ENCODE peak calls at places on chromosomes 11 and 22, in four cellular contexts. F is CD8-positive, alpha-beta T cell; Z is activated naive CD4-positive, alpha-beta T cell; T is stimulated activated CD4-positive, alpha-beta T cell treated with anti-CD3 and anti-CD28 coated beads, Interleukin-4, amount 100 ng/mL, for 1 hour. U is an unnamed sample.

GRCh38 chr11:22703561-22703960 is 37.1 kb downstream of the GAS2 start:
- DNase-seq in F (no peak), Z (no peak), T (no peak), U (no peak)

GRCh38 chr11:76978818-76979217 is 55.4 kb upstream of the B3GNT6 start:
- DNase-seq in F (no peak), Z (no peak), T (no peak), U (no peak)

GRCh38 chr11:24198458-24198857 is 298.4 kb upstream of the LUZP2 start:
- DNase-seq in F (no peak), Z (no peak), T (no peak), U (no peak)

GRCh38 chr22:22031183-22031560 is 48.6 kb upstream of the TOP3B start:
- DNase-seq in F (no peak), Z (no peak), T (no peak), U (peak)

GRCh38 chr11:99370557-99371200 is 349.9 kb downstream of the CNTN5 start:
- DNase-seq in F (no peak), Z (no peak), T (no peak), U (no peak)

GRCh38 chr11:66418168-66418985 is 2.5 kb upstream of the NPAS4 start:
- DNase-seq in F (peak), Z (peak), T (peak), U (peak)

GRCh38 chr11:103395612-103396011 is 286.4 kb downstream of the DYNC2H1 start:
- DNase-seq in F (no peak), Z (no peak), T (no peak), U (no peak)

GRCh38 chr11:60985991-60986915 is 14.8 kb downstream of the CD6 start:
- DNase-seq in F (peak), Z (peak), T (peak), U (peak)

GRCh38 chr11:29352273-29352672 is 664.6 kb downstream of the KCNA4 start:
- DNase-seq in F (no peak), Z (no peak), T (no peak), U (no peak)

GRCh38 chr11:17796154-17796553 is 61.6 kb downstream of the KCNC1 start:
- DNase-seq in F (no peak), Z (no peak), T (no peak), U (no peak)

GRCh38 chr11:35947437-35947836 is 3.6 kb downstream of the LDLRAD3 start:
- DNase-seq in F (no peak), Z (no peak), T (no peak), U (no peak)

GRCh38 chr11:69659591-69659990 is 15.6 kb downstream of the LTO1 start:
- DNase-seq in F (no peak), Z (no peak), T (no peak), U (no peak)

GRCh38 chr11:131157678-131158077 is 212.7 kb upstream of the NTM start:
- DNase-seq in F (no peak), Z (no peak), T (no peak), U (no peak)

GRCh38 chr22:25965331-25965730 is 203.9 kb upstream of the SEZ6L start:
- DNase-seq in F (no peak), Z (no peak), T (no peak), U (no peak)

GRCh38 chr11:89477175-89477574 is 14.0 kb downstream of the NOX4 start:
- DNase-seq in F (no peak), Z (no peak), T (no peak), U (no peak)

GRCh38 chr11:396511-396947 is 2.5 kb downstream of the PKP3 start:
- DNase-seq in F (no peak), Z (no peak), T (no peak), U (peak)

GRCh38 chr22:48065852-48066251 is 1303.4 kb downstream of the TBC1D22A start:
- DNase-seq in F (no peak), Z (no peak), T (no peak), U (peak)

GRCh38 chr11:108960498-108960897 is 295.6 kb downstream of the DDX10 start:
- DNase-seq in F (no peak), Z (no peak), T (no peak), U (no peak)

GRCh38 chr11:83836883-83837654 is 550.9 kb upstream of the CCDC90B start:
- DNase-seq in F (no peak), Z (no peak), T (no peak), U (peak)

GRCh38 chr11:111426615-111427014 is 47.5 kb upstream of the POU2AF1 start:
- DNase-seq in F (no peak), Z (no peak), T (no peak), U (no peak)

GRCh38 chr11:45321031-45321595 is 35.0 kb upstream of the SYT13 start:
- DNase-seq in F (no peak), Z (no peak), T (no peak), U (no peak)

GRCh38 chr11:88886796-88887195 is 179.0 kb downstream of the GRM5 start:
- DNase-seq in F (peak), Z (no peak), T (no peak), U (peak)

GRCh38 chr11:44085330-44085729 is 10.1 kb upstream of the EXT2 start:
- DNase-seq in F (no peak), Z (no peak), T (no peak), U (no peak)

GRCh38 chr11:130859896-130860295 is 56.4 kb downstream of the SNX19 start:
- DNase-seq in F (no peak), Z (no peak), T (no peak), U (no peak)

GRCh38 chr11:94895971-94896370 is 77.4 kb downstream of the CWC15 start:
- DNase-seq in F (no peak), Z (no peak), T (no peak), U (no peak)

GRCh38 chr11:61024938-61025818 is 53.7 kb downstream of the CD6 start:
- DNase-seq in F (no peak), Z (peak), T (no peak), U (no peak)

GRCh38 chr11:107071129-107071528 is 52.9 kb upstream of the GUCY1A2 start:
- DNase-seq in F (no peak), Z (no peak), T (no peak), U (no peak)

GRCh38 chr22:23152238-23153114 is 7.2 kb downstream of the RAB36 start:
- DNase-seq in F (no peak), Z (no peak), T (no peak), U (no peak)

GRCh38 chr11:81874627-81875026 is 859.0 kb downstream of the FAM181B start:
- DNase-seq in F (peak), Z (no peak), T (no peak), U (peak)

GRCh38 chr11:43933608-43934358 is 8.7 kb upstream of the C11orf96 start:
- DNase-seq in F (no peak), Z (no peak), T (no peak), U (no peak)

GRCh38 chr11:62140302-62141110 is 16.7 kb downstream of the INCENP start:
- DNase-seq in F (no peak), Z (no peak), T (no peak), U (no peak)

GRCh38 chr22:30885591-30885990 is 83.0 kb downstream of the MORC2 start:
- DNase-seq in F (no peak), Z (no peak), T (no peak), U (no peak)

GRCh38 chr11:9313648-9314290 is 624 bp downstream of the TMEM41B start:
- DNase-seq in F (peak), Z (peak), T (peak), U (peak)

GRCh38 chr11:111476961-111477360 is 35.2 kb downstream of the BTG4 start:
- DNase-seq in F (no peak), Z (no peak), T (no peak), U (no peak)

GRCh38 chr11:17703951-17704350 is 15.4 kb upstream of the MYOD1 start:
- DNase-seq in F (no peak), Z (no peak), T (no peak), U (no peak)

GRCh38 chr11:77590194-77590591 is 440 bp downstream of the AQP11 start:
- DNase-seq in F (no peak), Z (no peak), T (peak), U (peak)

GRCh38 chr22:42685941-42686666 is 34.6 kb downstream of the A4GALT start:
- DNase-seq in F (no peak), Z (no peak), T (no peak), U (peak)